ENCODE peak calls at places on chromosomes 2 and 18, in six cellular contexts. G is DMS79 treated with DMSO at 0.1 percent for 48 hours; Y is astrocyte of the cerebellum; U is GOT3; V is CD8-positive, alpha-beta T cell; Z is effector memory CD8-positive, alpha-beta T cell. C is an unnamed sample.

GRCh38 chr2:240626531-240627300 is 1.4 kb downstream of the GPR35 start:
- DNase-seq in G (no peak), Y (no peak), U (no peak), V (no peak), Z (no peak), C (no peak)

GRCh38 chr2:9488583-9489547 is 14.5 kb downstream of the IAH1 start:
- DNase-seq in G (no peak), Y (no peak), U (no peak), V (no peak), Z (no peak), C (no peak)

GRCh38 chr18:77069482-77069881 is 63.1 kb downstream of the MBP start:
- DNase-seq in G (no peak), Y (no peak), U (no peak), V (no peak), Z (no peak), C (peak; percentile 32)

GRCh38 chr18:49766646-49767045 is 46.7 kb downstream of the ACAA2 start:
- DNase-seq in G (no peak), Y (no peak), U (no peak), V (no peak), Z (no peak), C (no peak)

GRCh38 chr2:120971866-120972265 is 236.2 kb downstream of the GLI2 start:
- DNase-seq in G (no peak), Y (no peak), U (no peak), V (no peak), Z (no peak), C (no peak)

GRCh38 chr2:186349508-186349907 is 136.6 kb upstream of the ZC3H15 start:
- DNase-seq in G (no peak), Y (peak; percentile 82), U (no peak), V (no peak), Z (no peak), C (no peak)

GRCh38 chr2:232363784-232364615 is 14.6 kb upstream of the ALPP start:
- DNase-seq in G (peak; percentile 46), Y (no peak), U (no peak), V (no peak), Z (no peak), C (no peak)

GRCh38 chr2:9763356-9764152 is 79.7 kb upstream of the TAF1B start:
- DNase-seq in G (peak; percentile 52), Y (no peak), U (no peak), V (no peak), Z (no peak), C (no peak)

GRCh38 chr18:10440874-10441273 is 13.6 kb upstream of the APCDD1 start:
- DNase-seq in G (no peak), Y (no peak), U (no peak), V (no peak), Z (no peak), C (no peak)